ENCODE peak calls at places on chromosomes 16 and 17, in eight cellular contexts. One of them, this sample, is unnamed.
A peak's percentile ranks its signal among the peaks of the same experiment; 100 is the strongest.

GRCh38 chr17:78038748-78039288 is 80.3 kb downstream of the TNRC6C start:
- DNase-seq in heart right ventricle: no peak
- DNase-seq in GM23248: no peak
- DNase-seq in C1 segment of cervical spinal cord: no peak
- DNase-seq in brain pericyte: no peak
- DNase-seq in M059J: no peak
- DNase-seq in NCI-H524: peak; percentile 30
- DNase-seq in memory B cell: no peak
- DNase-seq in this sample: no peak

GRCh38 chr17:40399185-40399584 is 18.5 kb downstream of the TOP2A start:
- DNase-seq in heart right ventricle: no peak
- DNase-seq in GM23248: peak; percentile 76
- DNase-seq in C1 segment of cervical spinal cord: no peak
- DNase-seq in brain pericyte: peak; percentile 39
- DNase-seq in M059J: peak; percentile 50
- DNase-seq in NCI-H524: peak; percentile 59
- DNase-seq in memory B cell: no peak
- DNase-seq in this sample: peak; percentile 25

GRCh38 chr16:66248096-66248495 is 118.4 kb upstream of the CDH5 start:
- DNase-seq in heart right ventricle: peak; percentile 75
- DNase-seq in GM23248: peak; percentile 80
- DNase-seq in C1 segment of cervical spinal cord: no peak
- DNase-seq in brain pericyte: no peak
- DNase-seq in M059J: peak; percentile 37
- DNase-seq in NCI-H524: no peak
- DNase-seq in memory B cell: no peak
- DNase-seq in this sample: no peak

GRCh38 chr16:73768786-73769203 is 527.8 kb upstream of the PSMD7 start:
- DNase-seq in heart right ventricle: no peak
- DNase-seq in GM23248: no peak
- DNase-seq in C1 segment of cervical spinal cord: no peak
- DNase-seq in brain pericyte: peak; percentile 65
- DNase-seq in M059J: peak; percentile 89
- DNase-seq in NCI-H524: no peak
- DNase-seq in memory B cell: no peak
- DNase-seq in this sample: no peak

GRCh38 chr16:48164907-48165715 is 9.3 kb upstream of the ABCC12 start:
- DNase-seq in heart right ventricle: peak; percentile 82
- DNase-seq in GM23248: peak; percentile 75
- DNase-seq in C1 segment of cervical spinal cord: peak; percentile 34
- DNase-seq in brain pericyte: peak; percentile 11
- DNase-seq in M059J: peak; percentile 76
- DNase-seq in NCI-H524: peak; percentile 80
- DNase-seq in memory B cell: peak; percentile 72
- DNase-seq in this sample: peak; percentile 9

GRCh38 chr17:29341726-29342125 is 47.8 kb upstream of the NUFIP2 start:
- DNase-seq in heart right ventricle: no peak
- DNase-seq in GM23248: peak; percentile 80
- DNase-seq in C1 segment of cervical spinal cord: no peak
- DNase-seq in brain pericyte: no peak
- DNase-seq in M059J: peak; percentile 15
- DNase-seq in NCI-H524: no peak
- DNase-seq in memory B cell: no peak
- DNase-seq in this sample: no peak

GRCh38 chr17:7445011-7445927 is at the start of gene CHRNB1:
- DNase-seq in heart right ventricle: peak; percentile 87
- DNase-seq in GM23248: peak; percentile 62
- DNase-seq in C1 segment of cervical spinal cord: peak; percentile 50
- DNase-seq in brain pericyte: no peak
- DNase-seq in M059J: peak; percentile 61
- DNase-seq in NCI-H524: no peak
- DNase-seq in memory B cell: no peak
- DNase-seq in this sample: no peak

GRCh38 chr17:58694302-58694701 is 1.9 kb downstream of the RAD51C start:
- DNase-seq in heart right ventricle: no peak
- DNase-seq in GM23248: no peak
- DNase-seq in C1 segment of cervical spinal cord: no peak
- DNase-seq in brain pericyte: no peak
- DNase-seq in M059J: no peak
- DNase-seq in NCI-H524: no peak
- DNase-seq in memory B cell: no peak
- DNase-seq in this sample: no peak

GRCh38 chr16:28189237-28189636 is 22.5 kb downstream of the XPO6 start:
- DNase-seq in heart right ventricle: no peak
- DNase-seq in GM23248: peak; percentile 64
- DNase-seq in C1 segment of cervical spinal cord: no peak
- DNase-seq in brain pericyte: no peak
- DNase-seq in M059J: no peak
- DNase-seq in NCI-H524: no peak
- DNase-seq in memory B cell: no peak
- DNase-seq in this sample: no peak

This sample was measured in KG1.